ENCODE peak calls at places on chromosome 1, in nine cellular contexts. S, X, V, P, U, R, T, Z and D are unnamed samples.
A peak's percentile ranks its signal among the peaks of the same experiment; 100 is the strongest.

GRCh38 chr1:68175621-68176398 is 56.5 kb downstream of the WLS start:
- DNase-seq in S (peak; percentile 70), X (no peak), V (peak; percentile 32), P (no peak), U (no peak), R (no peak), T (no peak), Z (no peak), D (no peak)

GRCh38 chr1:205813755-205814058 is 709 bp upstream of the SLC41A1 start:
- DNase-seq in S (no peak), X (no peak), V (no peak), P (no peak), U (no peak), R (no peak), T (no peak), Z (no peak), D (no peak)

GRCh38 chr1:115433483-115433882 is 95.4 kb upstream of the NGF start:
- DNase-seq in S (no peak), X (no peak), V (no peak), P (no peak), U (no peak), R (no peak), T (no peak), Z (no peak), D (peak; percentile 89)

GRCh38 chr1:51570063-51570720 is 46.7 kb upstream of the OSBPL9 start:
- DNase-seq in S (no peak), X (no peak), V (no peak), P (no peak), U (no peak), R (no peak), T (no peak), Z (no peak), D (no peak)

GRCh38 chr1:35683012-35683411 is 35.7 kb downstream of the C1orf216 start:
- DNase-seq in S (no peak), X (no peak), V (no peak), P (no peak), U (no peak), R (no peak), T (no peak), Z (no peak), D (no peak)

GRCh38 chr1:28437260-28437923 is 67.9 kb downstream of the PHACTR4 start:
- DNase-seq in S (no peak), X (no peak), V (peak; percentile 59), P (no peak), U (no peak), R (no peak), T (no peak), Z (no peak), D (no peak)

GRCh38 chr1:31701137-31701736 is 2.6 kb downstream of the COL16A1 start:
- DNase-seq in S (peak; percentile 77), X (no peak), V (peak; percentile 47), P (no peak), U (no peak), R (peak; percentile 91), T (peak; percentile 95), Z (peak; percentile 83), D (peak; percentile 99)

GRCh38 chr1:156476501-156477298 is 23.9 kb downstream of the MEF2D start:
- DNase-seq in S (no peak), X (no peak), V (no peak), P (no peak), U (peak; percentile 47), R (no peak), T (no peak), Z (no peak), D (no peak)

GRCh38 chr1:98256700-98257099 is 335.9 kb upstream of the DPYD start:
- DNase-seq in S (no peak), X (no peak), V (no peak), P (no peak), U (no peak), R (no peak), T (no peak), Z (no peak), D (no peak)

GRCh38 chr1:46526689-46527291 is 24.7 kb downstream of the KNCN start:
- DNase-seq in S (peak; percentile 43), X (peak; percentile 82), V (no peak), P (no peak), U (peak; percentile 72), R (no peak), T (no peak), Z (peak; percentile 64), D (no peak)

GRCh38 chr1:160205974-160206369 is 788 bp downstream of the PEA15 start:
- DNase-seq in S (no peak), X (no peak), V (peak; percentile 53), P (peak; percentile 81), U (no peak), R (no peak), T (peak; percentile 81), Z (peak; percentile 54), D (no peak)

GRCh38 chr1:32494196-32494595 is 29.3 kb downstream of the ZBTB8B start:
- DNase-seq in S (no peak), X (no peak), V (no peak), P (no peak), U (no peak), R (no peak), T (no peak), Z (no peak), D (no peak)

GRCh38 chr1:209755926-209756607 is at the start of gene TRAF3IP3:
- DNase-seq in S (peak; percentile 52), X (no peak), V (peak; percentile 78), P (peak; percentile 92), U (no peak), R (no peak), T (no peak), Z (no peak), D (no peak)

GRCh38 chr1:152110365-152110859 is 4.8 kb downstream of the TCHH start:
- DNase-seq in S (no peak), X (peak; percentile 69), V (no peak), P (peak; percentile 78), U (peak; percentile 64), R (no peak), T (no peak), Z (no peak), D (no peak)

GRCh38 chr1:52602328-52603300 is at the start of gene GPX7:
- DNase-seq in S (peak; percentile 39), X (peak; percentile 66), V (peak; percentile 55), P (peak; percentile 91), U (peak; percentile 77), R (no peak), T (no peak), Z (no peak), D (no peak)

GRCh38 chr1:103958699-103959098 is 209.0 kb downstream of the AMY1C start:
- DNase-seq in S (no peak), X (no peak), V (no peak), P (no peak), U (no peak), R (no peak), T (no peak), Z (no peak), D (no peak)

GRCh38 chr1:227766015-227766634 is 30.9 kb downstream of the SNAP47 start:
- DNase-seq in S (peak; percentile 60), X (no peak), V (peak; percentile 58), P (peak; percentile 92), U (no peak), R (no peak), T (no peak), Z (no peak), D (no peak)

GRCh38 chr1:185719021-185719420 is 15.2 kb upstream of the HMCN1 start:
- DNase-seq in S (no peak), X (no peak), V (no peak), P (no peak), U (peak; percentile 64), R (no peak), T (peak; percentile 77), Z (no peak), D (no peak)

GRCh38 chr1:22751124-22751531 is 40.5 kb downstream of the EPHB2 start:
- DNase-seq in S (peak; percentile 43), X (no peak), V (peak; percentile 62), P (no peak), U (peak; percentile 31), R (no peak), T (no peak), Z (no peak), D (no peak)

GRCh38 chr1:10528066-10529014 is 53.6 kb downstream of the PEX14 start:
- DNase-seq in S (peak; percentile 64), X (no peak), V (no peak), P (no peak), U (no peak), R (no peak), T (no peak), Z (no peak), D (no peak)
- TF ChIP-seq POLR2AphosphoS5 in S (no peak), X (no peak), V (peak; percentile 7), P (no peak), U (no peak), R (no peak), T (no peak), Z (no peak), D (peak; percentile 76)

GRCh38 chr1:2311184-2312032 is 79.9 kb downstream of the MORN1 start:
- DNase-seq in S (peak; percentile 70), X (peak; percentile 83), V (peak; percentile 61), P (peak; percentile 89), U (peak; percentile 89), R (peak; percentile 70), T (no peak), Z (peak; percentile 74), D (no peak)
- H3K4me1 ChIP-seq in S (peaks cover 47% of the 10 kb centered on the region), X (peaks cover 4% of the 10 kb centered on the region), V (peaks cover 54% of the 10 kb centered on the region), P (peaks cover 61% of the 10 kb centered on the region), U (peaks cover 9% of the 10 kb centered on the region), R (peaks cover 18% of the 10 kb centered on the region), T (peaks cover 60% of the 10 kb centered on the region), Z (peaks cover 70% of the 10 kb centered on the region), D (peaks cover 55% of the 10 kb centered on the region)

GRCh38 chr1:27303509-27303908 is 18.5 kb upstream of the TMEM222 start:
- DNase-seq in S (no peak), X (no peak), V (no peak), P (no peak), U (no peak), R (peak; percentile 35), T (peak; percentile 29), Z (no peak), D (no peak)

GRCh38 chr1:27302612-27303011 is 19.4 kb upstream of the TMEM222 start:
- DNase-seq in S (no peak), X (no peak), V (no peak), P (no peak), U (no peak), R (no peak), T (no peak), Z (no peak), D (no peak)

GRCh38 chr1:27306071-27306470 is 15.9 kb upstream of the TMEM222 start:
- DNase-seq in S (no peak), X (no peak), V (no peak), P (no peak), U (no peak), R (peak; percentile 47), T (no peak), Z (no peak), D (no peak)

GRCh38 chr1:27306892-27307850 is 14.8 kb upstream of the TMEM222 start:
- DNase-seq in S (no peak), X (peak; percentile 76), V (no peak), P (no peak), U (peak; percentile 82), R (peak; percentile 28), T (no peak), Z (peak; percentile 49), D (no peak)

GRCh38 chr1:27307851-27308598 is 13.9 kb upstream of the TMEM222 start:
- DNase-seq in S (no peak), X (no peak), V (no peak), P (no peak), U (peak; percentile 45), R (no peak), T (no peak), Z (no peak), D (no peak)
- H3K4me3 ChIP-seq in S (no peak overlapping the region), X (no peak overlapping the region), V (no peak overlapping the region), P (no peak overlapping the region), U (peak overlapping the region; percentile 42), R (no peak overlapping the region), T (no peak overlapping the region), Z (no peak overlapping the region), D (no peak overlapping the region)

GRCh38 chr1:7319196-7319595 is 451.9 kb upstream of the VAMP3 start:
- DNase-seq in S (no peak), X (no peak), V (no peak), P (no peak), U (no peak), R (no peak), T (no peak), Z (no peak), D (peak; percentile 47)
- TF ChIP-seq POLR2AphosphoS5 in S (no peak), X (no peak), V (no peak), P (no peak), U (no peak), R (no peak), T (no peak), Z (no peak), D (no peak)